ENCODE peak calls at places on chromosomes 16 and 17, in ten cellular contexts. One of them, this sample, is unnamed. For H3K9me3, the result is how much of the 10 kb centered on the place peaks cover.

GRCh38 chr16:19884021-19884485 is 595 bp downstream of the GPRC5B start:
- DNase-seq in lower lobe of right lung: peak
- DNase-seq in fibroblast of lung: no peak
- DNase-seq in IMR-90: no peak
- DNase-seq in SJCRH30: no peak
- DNase-seq in effector memory CD4-positive, alpha-beta T cell: no peak
- DNase-seq in cardiac muscle cell: no peak
- DNase-seq in psoas muscle: peak
- DNase-seq in adrenal gland: peak
- DNase-seq in osteoblast: no peak
- DNase-seq in this sample: peak

GRCh38 chr17:14197582-14197981 is 39.1 kb downstream of the CDRT15 start:
- DNase-seq in osteoblast: no peak
- DNase-seq in psoas muscle: no peak
- DNase-seq in fibroblast of lung: no peak
- DNase-seq in cardiac muscle cell: no peak
- DNase-seq in lower lobe of right lung: no peak
- DNase-seq in adrenal gland: no peak
- DNase-seq in SJCRH30: no peak
- DNase-seq in effector memory CD4-positive, alpha-beta T cell: peak
- DNase-seq in IMR-90: no peak
- DNase-seq in this sample: no peak

GRCh38 chr17:42520540-42520951 is 15.5 kb upstream of the NAGLU start:
- DNase-seq in effector memory CD4-positive, alpha-beta T cell: no peak
- DNase-seq in IMR-90: no peak
- DNase-seq in adrenal gland: no peak
- DNase-seq in lower lobe of right lung: no peak
- DNase-seq in cardiac muscle cell: no peak
- DNase-seq in fibroblast of lung: no peak
- DNase-seq in psoas muscle: no peak
- DNase-seq in osteoblast: peak
- DNase-seq in SJCRH30: peak
- DNase-seq in this sample: peak

GRCh38 chr17:17681744-17682292 is 560 bp downstream of the RAI1 start:
- DNase-seq in fibroblast of lung: peak
- DNase-seq in IMR-90: no peak
- DNase-seq in SJCRH30: peak
- DNase-seq in osteoblast: peak
- DNase-seq in cardiac muscle cell: no peak
- DNase-seq in lower lobe of right lung: no peak
- DNase-seq in adrenal gland: peak
- DNase-seq in psoas muscle: peak
- DNase-seq in effector memory CD4-positive, alpha-beta T cell: no peak
- DNase-seq in this sample: peak

GRCh38 chr17:40582328-40582901 is 17.1 kb upstream of the CCR7 start:
- DNase-seq in effector memory CD4-positive, alpha-beta T cell: peak
- DNase-seq in osteoblast: no peak
- DNase-seq in lower lobe of right lung: peak
- DNase-seq in fibroblast of lung: no peak
- DNase-seq in IMR-90: no peak
- DNase-seq in adrenal gland: peak
- DNase-seq in psoas muscle: peak
- DNase-seq in cardiac muscle cell: no peak
- DNase-seq in SJCRH30: peak
- DNase-seq in this sample: peak

GRCh38 chr16:8919934-8920465 is 37.8 kb downstream of the LITAFD start:
- DNase-seq in adrenal gland: no peak
- DNase-seq in effector memory CD4-positive, alpha-beta T cell: no peak
- DNase-seq in osteoblast: no peak
- DNase-seq in cardiac muscle cell: no peak
- DNase-seq in fibroblast of lung: no peak
- DNase-seq in IMR-90: no peak
- DNase-seq in psoas muscle: no peak
- DNase-seq in lower lobe of right lung: no peak
- DNase-seq in SJCRH30: no peak
- DNase-seq in this sample: no peak

GRCh38 chr17:81322271-81323082 is 27.4 kb upstream of the SLC38A10 start:
- DNase-seq in osteoblast: peak
- DNase-seq in adrenal gland: no peak
- DNase-seq in cardiac muscle cell: no peak
- DNase-seq in effector memory CD4-positive, alpha-beta T cell: peak
- DNase-seq in fibroblast of lung: no peak
- DNase-seq in SJCRH30: peak
- DNase-seq in lower lobe of right lung: no peak
- DNase-seq in IMR-90: no peak
- DNase-seq in psoas muscle: peak
- DNase-seq in this sample: peak

GRCh38 chr17:31686495-31686894 is 172.5 kb downstream of the COPRS start:
- DNase-seq in SJCRH30: peak
- DNase-seq in IMR-90: peak
- DNase-seq in cardiac muscle cell: no peak
- DNase-seq in fibroblast of lung: peak
- DNase-seq in adrenal gland: no peak
- DNase-seq in osteoblast: no peak
- DNase-seq in psoas muscle: no peak
- DNase-seq in effector memory CD4-positive, alpha-beta T cell: no peak
- DNase-seq in lower lobe of right lung: no peak
- DNase-seq in this sample: peak

GRCh38 chr17:1469231-1469852 is 13.3 kb upstream of the CRK start:
- DNase-seq in osteoblast: peak
- DNase-seq in cardiac muscle cell: peak
- DNase-seq in adrenal gland: peak
- DNase-seq in psoas muscle: no peak
- DNase-seq in IMR-90: no peak
- DNase-seq in lower lobe of right lung: no peak
- DNase-seq in fibroblast of lung: peak
- DNase-seq in effector memory CD4-positive, alpha-beta T cell: no peak
- DNase-seq in SJCRH30: no peak
- DNase-seq in this sample: peak

GRCh38 chr16:48676836-48677235 is 66.9 kb upstream of the N4BP1 start:
- DNase-seq in psoas muscle: no peak
- DNase-seq in effector memory CD4-positive, alpha-beta T cell: no peak
- DNase-seq in cardiac muscle cell: peak
- DNase-seq in adrenal gland: no peak
- DNase-seq in osteoblast: no peak
- DNase-seq in IMR-90: peak
- DNase-seq in lower lobe of right lung: no peak
- DNase-seq in SJCRH30: peak
- DNase-seq in fibroblast of lung: no peak
- DNase-seq in this sample: no peak

GRCh38 chr16:74216319-74216718 is 80.3 kb upstream of the PSMD7 start:
- DNase-seq in fibroblast of lung: peak
- DNase-seq in adrenal gland: no peak
- DNase-seq in effector memory CD4-positive, alpha-beta T cell: no peak
- DNase-seq in lower lobe of right lung: no peak
- DNase-seq in SJCRH30: no peak
- DNase-seq in psoas muscle: no peak
- DNase-seq in IMR-90: peak
- DNase-seq in cardiac muscle cell: no peak
- DNase-seq in osteoblast: no peak
- DNase-seq in this sample: no peak

GRCh38 chr17:48597775-48598631 is 4.4 kb upstream of the HOXB5 start:
- DNase-seq in adrenal gland: peak
- DNase-seq in cardiac muscle cell: no peak
- DNase-seq in fibroblast of lung: peak
- DNase-seq in SJCRH30: peak
- DNase-seq in lower lobe of right lung: peak
- DNase-seq in IMR-90: peak
- DNase-seq in effector memory CD4-positive, alpha-beta T cell: no peak
- DNase-seq in psoas muscle: peak
- DNase-seq in osteoblast: no peak
- DNase-seq in this sample: peak

GRCh38 chr16:51144203-51144602 is 6.9 kb downstream of the SALL1 start:
- DNase-seq in lower lobe of right lung: no peak
- DNase-seq in adrenal gland: no peak
- DNase-seq in SJCRH30: no peak
- DNase-seq in IMR-90: no peak
- DNase-seq in osteoblast: no peak
- DNase-seq in psoas muscle: no peak
- DNase-seq in fibroblast of lung: peak
- DNase-seq in effector memory CD4-positive, alpha-beta T cell: no peak
- DNase-seq in cardiac muscle cell: no peak
- DNase-seq in this sample: no peak

GRCh38 chr17:15236281-15237105 is 28.6 kb downstream of the PMP22 start:
- DNase-seq in cardiac muscle cell: peak
- DNase-seq in adrenal gland: no peak
- DNase-seq in lower lobe of right lung: no peak
- DNase-seq in SJCRH30: no peak
- DNase-seq in osteoblast: peak
- DNase-seq in fibroblast of lung: peak
- DNase-seq in IMR-90: peak
- DNase-seq in psoas muscle: no peak
- DNase-seq in effector memory CD4-positive, alpha-beta T cell: no peak
- DNase-seq in this sample: no peak

GRCh38 chr16:74107795-74108610 is 188.6 kb upstream of the PSMD7 start:
- DNase-seq in effector memory CD4-positive, alpha-beta T cell: no peak
- DNase-seq in adrenal gland: peak
- DNase-seq in psoas muscle: no peak
- DNase-seq in fibroblast of lung: no peak
- DNase-seq in SJCRH30: peak
- DNase-seq in cardiac muscle cell: peak
- DNase-seq in IMR-90: peak
- DNase-seq in osteoblast: peak
- DNase-seq in lower lobe of right lung: peak
- DNase-seq in this sample: peak

GRCh38 chr16:68269793-68270192 is 5.5 kb downstream of the SLC7A6 start:
- DNase-seq in fibroblast of lung: no peak
- DNase-seq in psoas muscle: no peak
- DNase-seq in effector memory CD4-positive, alpha-beta T cell: no peak
- DNase-seq in osteoblast: no peak
- DNase-seq in adrenal gland: no peak
- DNase-seq in SJCRH30: no peak
- DNase-seq in IMR-90: no peak
- DNase-seq in cardiac muscle cell: no peak
- DNase-seq in lower lobe of right lung: no peak
- DNase-seq in this sample: no peak

GRCh38 chr17:6994666-6995246 is 1.1 kb upstream of the ALOX12 start:
- DNase-seq in fibroblast of lung: peak
- DNase-seq in cardiac muscle cell: no peak
- DNase-seq in psoas muscle: no peak
- DNase-seq in IMR-90: peak
- DNase-seq in osteoblast: no peak
- DNase-seq in lower lobe of right lung: no peak
- DNase-seq in SJCRH30: no peak
- DNase-seq in adrenal gland: no peak
- DNase-seq in effector memory CD4-positive, alpha-beta T cell: no peak
- DNase-seq in this sample: no peak

GRCh38 chr16:63928421-63928820 is 1193.4 kb downstream of the CDH11 start:
- DNase-seq in lower lobe of right lung: no peak
- DNase-seq in adrenal gland: no peak
- DNase-seq in osteoblast: no peak
- DNase-seq in cardiac muscle cell: no peak
- DNase-seq in fibroblast of lung: no peak
- DNase-seq in SJCRH30: no peak
- DNase-seq in IMR-90: no peak
- DNase-seq in effector memory CD4-positive, alpha-beta T cell: no peak
- DNase-seq in psoas muscle: no peak
- DNase-seq in this sample: no peak
- H3K9me3 ChIP-seq in lower lobe of right lung: under half
- H3K9me3 ChIP-seq in adrenal gland: under half
- H3K9me3 ChIP-seq in osteoblast: under half
- H3K9me3 ChIP-seq in cardiac muscle cell: under half
- H3K9me3 ChIP-seq in fibroblast of lung: under half
- H3K9me3 ChIP-seq in SJCRH30: under half
- H3K9me3 ChIP-seq in IMR-90: under half
- H3K9me3 ChIP-seq in effector memory CD4-positive, alpha-beta T cell: under half
- H3K9me3 ChIP-seq in psoas muscle: under half
- H3K9me3 ChIP-seq in this sample: under half

GRCh38 chr16:31745900-31746299 is 127.7 kb upstream of the ZNF267 start:
- DNase-seq in SJCRH30: no peak
- DNase-seq in lower lobe of right lung: no peak
- DNase-seq in effector memory CD4-positive, alpha-beta T cell: no peak
- DNase-seq in fibroblast of lung: no peak
- DNase-seq in osteoblast: no peak
- DNase-seq in psoas muscle: no peak
- DNase-seq in adrenal gland: no peak
- DNase-seq in IMR-90: no peak
- DNase-seq in cardiac muscle cell: no peak
- DNase-seq in this sample: no peak
- H3K9me3 ChIP-seq in SJCRH30: under half
- H3K9me3 ChIP-seq in lower lobe of right lung: half or more
- H3K9me3 ChIP-seq in effector memory CD4-positive, alpha-beta T cell: under half
- H3K9me3 ChIP-seq in fibroblast of lung: under half
- H3K9me3 ChIP-seq in osteoblast: under half
- H3K9me3 ChIP-seq in psoas muscle: half or more
- H3K9me3 ChIP-seq in adrenal gland: half or more
- H3K9me3 ChIP-seq in IMR-90: under half
- H3K9me3 ChIP-seq in cardiac muscle cell: under half
- H3K9me3 ChIP-seq in this sample: half or more

GRCh38 chr16:35687071-35687470 is 2227.7 kb downstream of the TP53TG3F start:
- DNase-seq in SJCRH30: no peak
- DNase-seq in adrenal gland: no peak
- DNase-seq in cardiac muscle cell: no peak
- DNase-seq in fibroblast of lung: no peak
- DNase-seq in effector memory CD4-positive, alpha-beta T cell: no peak
- DNase-seq in osteoblast: no peak
- DNase-seq in psoas muscle: no peak
- DNase-seq in IMR-90: no peak
- DNase-seq in lower lobe of right lung: no peak
- DNase-seq in this sample: no peak
- H3K9me3 ChIP-seq in SJCRH30: under half
- H3K9me3 ChIP-seq in adrenal gland: under half
- H3K9me3 ChIP-seq in cardiac muscle cell: under half
- H3K9me3 ChIP-seq in fibroblast of lung: under half
- H3K9me3 ChIP-seq in effector memory CD4-positive, alpha-beta T cell: under half
- H3K9me3 ChIP-seq in osteoblast: under half
- H3K9me3 ChIP-seq in psoas muscle: under half
- H3K9me3 ChIP-seq in IMR-90: under half
- H3K9me3 ChIP-seq in lower lobe of right lung: under half
- H3K9me3 ChIP-seq in this sample: half or more

GRCh38 chr16:35636831-35637230 is 2177.4 kb downstream of the TP53TG3F start:
- DNase-seq in fibroblast of lung: no peak
- DNase-seq in SJCRH30: no peak
- DNase-seq in cardiac muscle cell: no peak
- DNase-seq in IMR-90: no peak
- DNase-seq in effector memory CD4-positive, alpha-beta T cell: no peak
- DNase-seq in osteoblast: no peak
- DNase-seq in lower lobe of right lung: no peak
- DNase-seq in psoas muscle: no peak
- DNase-seq in adrenal gland: no peak
- DNase-seq in this sample: no peak

GRCh38 chr16:35639233-35640205 is 2180.1 kb downstream of the TP53TG3F start:
- DNase-seq in osteoblast: no peak
- DNase-seq in cardiac muscle cell: no peak
- DNase-seq in effector memory CD4-positive, alpha-beta T cell: no peak
- DNase-seq in psoas muscle: no peak
- DNase-seq in lower lobe of right lung: no peak
- DNase-seq in IMR-90: no peak
- DNase-seq in adrenal gland: no peak
- DNase-seq in fibroblast of lung: no peak
- DNase-seq in SJCRH30: no peak
- DNase-seq in this sample: no peak

GRCh38 chr16:35637683-35638082 is 2178.3 kb downstream of the TP53TG3F start:
- DNase-seq in fibroblast of lung: no peak
- DNase-seq in effector memory CD4-positive, alpha-beta T cell: no peak
- DNase-seq in osteoblast: no peak
- DNase-seq in psoas muscle: no peak
- DNase-seq in IMR-90: no peak
- DNase-seq in adrenal gland: no peak
- DNase-seq in cardiac muscle cell: no peak
- DNase-seq in lower lobe of right lung: no peak
- DNase-seq in SJCRH30: no peak
- DNase-seq in this sample: no peak

GRCh38 chr16:35642322-35642835 is 2183.0 kb downstream of the TP53TG3F start:
- DNase-seq in fibroblast of lung: no peak
- DNase-seq in effector memory CD4-positive, alpha-beta T cell: no peak
- DNase-seq in adrenal gland: no peak
- DNase-seq in SJCRH30: no peak
- DNase-seq in psoas muscle: no peak
- DNase-seq in IMR-90: no peak
- DNase-seq in osteoblast: no peak
- DNase-seq in cardiac muscle cell: no peak
- DNase-seq in lower lobe of right lung: no peak
- DNase-seq in this sample: no peak
- H3K9me3 ChIP-seq in fibroblast of lung: under half
- H3K9me3 ChIP-seq in effector memory CD4-positive, alpha-beta T cell: under half
- H3K9me3 ChIP-seq in adrenal gland: under half
- H3K9me3 ChIP-seq in SJCRH30: under half
- H3K9me3 ChIP-seq in psoas muscle: under half
- H3K9me3 ChIP-seq in IMR-90: under half
- H3K9me3 ChIP-seq in osteoblast: under half
- H3K9me3 ChIP-seq in cardiac muscle cell: under half
- H3K9me3 ChIP-seq in lower lobe of right lung: under half
- H3K9me3 ChIP-seq in this sample: half or more

This sample was measured in endodermal cell.